ENCODE peak calls at places on chromosomes 12 and 14, in four cellular contexts. K, U, P and S are unnamed samples.

GRCh38 chr14:24411468-24412454 is 13.0 kb downstream of the NYNRIN start:
- DNase-seq in K (no peak), U (peak), P (no peak), S (peak)

GRCh38 chr12:65640489-65640901 is 183.8 kb upstream of the HMGA2 start:
- DNase-seq in U (no peak), K (no peak), P (no peak), S (no peak)

GRCh38 chr12:12624479-12625120 is 12.9 kb downstream of the CREBL2 start:
- DNase-seq in U (no peak), K (no peak), P (no peak), S (no peak)

GRCh38 chr12:106219043-106219442 is 28.8 kb downstream of the CKAP4 start:
- DNase-seq in P (no peak), U (no peak), K (no peak), S (no peak)

GRCh38 chr12:116614194-116614885 is 55.2 kb downstream of the MAP1LC3B2 start:
- DNase-seq in P (no peak), U (no peak), K (no peak), S (no peak)

GRCh38 chr14:99574099-99574880 is 29.7 kb downstream of the CCDC85C start:
- DNase-seq in U (no peak), P (no peak), K (no peak), S (no peak)

GRCh38 chr12:96445743-96446655 is 43.4 kb upstream of the CFAP54 start:
- DNase-seq in P (peak), K (peak), U (peak), S (peak)

GRCh38 chr12:132373967-132374820 is 44.8 kb upstream of the GALNT9 start:
- DNase-seq in P (no peak), K (no peak), U (no peak), S (no peak)

GRCh38 chr14:96581902-96582640 is 79.9 kb downstream of the PAPOLA start:
- DNase-seq in K (no peak), U (peak), P (no peak), S (no peak)

GRCh38 chr12:13104403-13104802 is 936 bp upstream of the GSG1 start:
- DNase-seq in P (no peak), K (peak), U (no peak), S (no peak)

GRCh38 chr12:113271466-113271852 is 50.2 kb downstream of the TPCN1 start:
- DNase-seq in P (no peak), K (no peak), U (no peak), S (no peak)

GRCh38 chr12:18886962-18887361 is 149.0 kb downstream of the CAPZA3 start:
- DNase-seq in P (no peak), K (no peak), U (no peak), S (no peak)

GRCh38 chr12:10151621-10152020 is 20.3 kb downstream of the OLR1 start:
- DNase-seq in U (no peak), P (no peak), K (no peak), S (no peak)

GRCh38 chr14:105285174-105285573 is 15.6 kb downstream of the BRF1 start:
- DNase-seq in P (no peak), U (no peak), K (no peak), S (no peak)

GRCh38 chr14:100857923-100858837 is 32.3 kb downstream of the MEG3 start:
- DNase-seq in U (no peak), P (no peak), K (no peak), S (no peak)

GRCh38 chr14:94768521-94769412 is 1.1 kb downstream of the GSC start:
- DNase-seq in K (peak), U (no peak), P (no peak), S (no peak)

GRCh38 chr12:102568151-102568815 is 87.9 kb upstream of the IGF1 start:
- DNase-seq in P (no peak), U (no peak), K (no peak), S (no peak)

GRCh38 chr14:42229294-42229693 is 622.6 kb downstream of the LRFN5 start:
- DNase-seq in U (no peak), K (no peak), P (no peak), S (no peak)

GRCh38 chr12:46217686-46218508 is 50.9 kb downstream of the SLC38A1 start:
- DNase-seq in U (no peak), K (peak), P (peak), S (no peak)

GRCh38 chr12:132415456-132416120 is 74.4 kb upstream of the FBRSL1 start:
- DNase-seq in P (no peak), U (no peak), K (no peak), S (no peak)

GRCh38 chr12:107610030-107610859 is 75.4 kb upstream of the PWP1 start:
- DNase-seq in K (no peak), P (no peak), U (peak), S (no peak)

GRCh38 chr14:57712101-57712500 is 153.8 kb downstream of the SLC35F4 start:
- DNase-seq in K (no peak), U (no peak), P (no peak), S (no peak)

GRCh38 chr12:66051361-66051760 is 79.2 kb downstream of the LLPH start:
- DNase-seq in P (no peak), K (no peak), U (no peak), S (no peak)

GRCh38 chr12:71685312-71685906 is 473 bp upstream of the TMEM19 start:
- DNase-seq in U (no peak), P (no peak), K (no peak), S (no peak)

GRCh38 chr14:65502676-65503124 is 90.2 kb downstream of the FUT8 start:
- DNase-seq in P (peak), U (no peak), K (no peak), S (no peak)
- TF ChIP-seq POLR2AphosphoS5 in P (no peak), U (no peak), K (no peak), S (no peak)

DNA sequence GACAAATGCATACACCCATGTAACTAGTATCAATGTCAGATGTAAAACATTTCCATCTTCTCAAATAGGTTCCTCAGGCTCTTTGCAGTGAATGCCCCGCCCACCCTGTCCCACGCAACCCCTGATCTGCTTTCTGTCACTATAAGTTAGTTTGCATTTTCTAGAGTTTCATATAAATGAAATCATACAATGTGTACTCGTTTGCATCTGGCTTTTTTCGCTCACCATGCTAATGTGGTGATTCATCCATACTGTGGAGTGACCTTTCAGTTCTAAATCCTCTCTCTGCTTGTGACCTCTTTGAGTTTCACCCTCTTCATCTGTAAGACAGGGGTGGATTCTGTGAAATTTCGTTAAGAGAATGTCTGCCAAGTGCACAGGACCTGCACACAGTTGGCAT is 30.6 kb upstream of the MSI1 start:
- DNase-seq in K (no peak), U (no peak), P (peak), S (no peak)
- TF ChIP-seq SPI1 in K (no peak), U (no peak), P (no peak), S (no peak)

GRCh38 chr12:91138337-91138905 is 27.1 kb upstream of the LUM start:
- DNase-seq in P (no peak), K (no peak), U (no peak), S (no peak)
- TF ChIP-seq POLR2AphosphoS5 in P (no peak), K (no peak), U (no peak), S (no peak)

DNA sequence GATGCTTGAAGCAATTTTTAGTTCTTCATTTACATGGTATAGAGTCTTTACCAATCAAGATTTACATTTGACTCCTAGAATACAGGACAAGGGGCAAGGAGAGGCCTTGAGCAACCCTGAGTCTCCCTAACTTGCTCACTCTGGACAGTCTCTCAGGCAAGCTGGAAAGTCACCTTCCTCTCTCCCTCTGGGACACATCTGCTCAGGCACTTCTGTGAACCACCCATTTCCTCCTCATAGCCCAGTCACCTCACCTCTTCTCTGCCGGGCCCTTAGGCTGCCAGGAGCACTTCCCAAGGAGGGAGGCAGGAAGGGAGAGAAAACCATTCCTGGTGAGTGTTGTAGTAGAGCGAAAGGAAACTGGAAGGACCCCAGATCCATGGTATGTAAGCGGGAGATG is 202.8 kb downstream of the TTC7B start:
- DNase-seq in K (no peak), P (no peak), U (no peak), S (no peak)
- TF ChIP-seq SPI1 in K (no peak), P (no peak), U (no peak), S (no peak)